ENCODE peak calls at places on chromosomes 4 and X, in seven cellular contexts. B, Z, S, H, L, U and M are unnamed samples.

GRCh38 chrX:153926863-153927685 is 1.0 kb upstream of the ARHGAP4 start:
- DNase-seq in H (peak; percentile 77), B (peak; percentile 13), U (peak; percentile 85), L (peak; percentile 75), Z (peak; percentile 44), S (peak; percentile 66), M (peak; percentile 73)

GRCh38 chrX:384861-385260 is 1.8 kb downstream of the PPP2R3B start:
- DNase-seq in H (no peak), U (no peak), Z (no peak), L (no peak), S (no peak), B (no peak), M (no peak)

GRCh38 chrX:76918033-76918432 is 490.5 kb downstream of the MAGEE1 start:
- DNase-seq in U (no peak), Z (no peak), L (no peak), H (no peak), S (no peak), B (no peak), M (no peak)

GRCh38 chrX:19697416-19697815 is 182.1 kb upstream of the MAP3K15 start:
- DNase-seq in Z (no peak), U (no peak), S (peak; percentile 58), L (no peak), H (no peak), B (no peak), M (no peak)

GRCh38 chrX:106894392-106894909 is 8.7 kb downstream of the RIPPLY1 start:
- DNase-seq in H (peak; percentile 32), U (peak; percentile 65), S (peak; percentile 71), Z (peak; percentile 13), L (peak; percentile 23), B (no peak), M (peak; percentile 24)

GRCh38 chr4:108006361-108006760 is 16.7 kb downstream of the HADH start:
- DNase-seq in L (no peak), Z (no peak), B (no peak), S (no peak), H (no peak), U (no peak), M (no peak)

GRCh38 chrX:49230500-49231232 is 2.5 kb downstream of the CACNA1F start:
- DNase-seq in H (peak; percentile 18), Z (peak; percentile 19), S (no peak), L (peak; percentile 66), B (no peak), U (peak; percentile 79), M (peak; percentile 68)

GRCh38 chr4:15906024-15906443 is 32.5 kb downstream of the FGFBP1 start:
- DNase-seq in S (no peak), U (no peak), L (peak; percentile 39), H (no peak), B (peak; percentile 35), Z (no peak), M (no peak)

GRCh38 chr4:6471303-6472007 is 959 bp downstream of the PPP2R2C start:
- DNase-seq in B (no peak), S (no peak), U (peak; percentile 38), Z (no peak), L (no peak), H (no peak), M (no peak)

GRCh38 chr4:76993787-76994641 is 44.5 kb downstream of the SEPTIN11 start:
- DNase-seq in Z (no peak), S (no peak), B (peak; percentile 94), U (peak; percentile 79), H (peak; percentile 45), L (peak; percentile 45), M (peak; percentile 63)

GRCh38 chr4:1569461-1570151 is 114.5 kb downstream of the FAM53A start:
- DNase-seq in Z (no peak), H (no peak), B (no peak), U (no peak), S (no peak), L (no peak), M (no peak)

GRCh38 chr4:151034829-151035228 is 19.7 kb upstream of the LRBA start:
- DNase-seq in Z (no peak), S (no peak), U (no peak), L (no peak), B (peak; percentile 87), H (no peak), M (no peak)

GRCh38 chr4:48693856-48694574 is 86.1 kb downstream of the FRYL start:
- DNase-seq in Z (no peak), U (no peak), B (no peak), S (no peak), H (no peak), L (no peak), M (no peak)

GRCh38 chr4:175790067-175790466 is 22.0 kb downstream of the GPM6A start:
- DNase-seq in L (no peak), S (no peak), B (no peak), Z (no peak), U (no peak), H (no peak), M (no peak)

GRCh38 chr4:139655116-139655515 is 10.5 kb upstream of the MGST2 start:
- DNase-seq in U (no peak), B (no peak), H (no peak), Z (no peak), S (peak; percentile 43), L (peak; percentile 8), M (peak; percentile 43)

GRCh38 chr4:23889814-23890269 is at the start of gene PPARGC1A:
- DNase-seq in B (peak; percentile 83), Z (no peak), H (no peak), L (no peak), S (peak; percentile 61), U (no peak), M (no peak)

GRCh38 chr4:142656178-142656577 is 189.9 kb downstream of the INPP4B start:
- DNase-seq in U (no peak), B (no peak), S (no peak), L (peak; percentile 6), Z (no peak), H (no peak), M (no peak)

GRCh38 chr4:2977116-2978097 is 14.0 kb downstream of the GRK4 start:
- DNase-seq in L (no peak), Z (no peak), B (no peak), U (no peak), S (peak; percentile 71), H (no peak), M (no peak)

GRCh38 chrX:11579856-11580595 is 85.7 kb downstream of the ARHGAP6 start:
- DNase-seq in B (no peak), H (no peak), S (no peak), U (no peak), Z (no peak), L (no peak), M (no peak)

GRCh38 chrX:122272011-122272410 is 912.1 kb upstream of the GRIA3 start:
- DNase-seq in S (no peak), H (no peak), Z (no peak), U (no peak), B (no peak), L (no peak), M (no peak)

GRCh38 chr4:114879916-114880315 is 233.5 kb downstream of the NDST4 start:
- DNase-seq in U (no peak), Z (no peak), B (no peak), H (no peak), S (no peak), L (no peak), M (no peak)

GRCh38 chrX:69616520-69617203 is 749 bp downstream of the EDA start:
- DNase-seq in B (no peak), H (no peak), U (no peak), L (peak; percentile 2), Z (no peak), S (no peak), M (peak; percentile 1)

GRCh38 chrX:56618250-56618649 is 54.8 kb downstream of the UBQLN2 start:
- DNase-seq in B (no peak), U (no peak), L (no peak), Z (no peak), S (no peak), H (no peak), M (no peak)

GRCh38 chrX:9988762-9989161 is 21.6 kb downstream of the CLDN34 start:
- DNase-seq in Z (no peak), B (no peak), L (no peak), H (no peak), S (no peak), U (no peak), M (no peak)